ENCODE peak calls at places on chromosomes 3 and 15, in six cellular contexts. H is neuronal stem cell, V is IMR-90, N is H1, T is trophoblast cell, Y is mesenchymal stem cell. Q is an unnamed sample.

GRCh38 chr3:4067893-4068292 is 235.3 kb upstream of the SETMAR start:
- DNase-seq in H (no peak), V (no peak), N (no peak), T (no peak), Y (no peak), Q (no peak)

GRCh38 chr3:61961882-61962281 is 400.5 kb downstream of the PTPRG start:
- DNase-seq in H (no peak), V (no peak), N (no peak), T (no peak), Y (no peak), Q (no peak)

GRCh38 chr3:24088782-24089181 is 143.7 kb downstream of the NR1D2 start:
- DNase-seq in H (no peak), V (peak), N (no peak), T (no peak), Y (peak), Q (no peak)

GRCh38 chr3:154548341-154548740 is 118.4 kb upstream of the GPR149 start:
- DNase-seq in H (no peak), V (no peak), N (no peak), T (no peak), Y (no peak), Q (no peak)

GRCh38 chr3:102235679-102236078 is 199.1 kb upstream of the ZPLD1 start:
- DNase-seq in H (no peak), V (peak), N (no peak), T (no peak), Y (no peak), Q (peak)

GRCh38 chr15:81407151-81407550 is 33.1 kb upstream of the TMC3 start:
- DNase-seq in H (no peak), V (no peak), N (no peak), T (no peak), Y (no peak), Q (no peak)

GRCh38 chr3:167396075-167396474 is 16.0 kb upstream of the ZBBX start:
- DNase-seq in H (no peak), V (no peak), N (no peak), T (no peak), Y (no peak), Q (no peak)

GRCh38 chr15:76951161-76951714 is 19.7 kb downstream of the RCN2 start:
- DNase-seq in H (no peak), V (no peak), N (no peak), T (no peak), Y (no peak), Q (no peak)

GRCh38 chr15:59997070-59997701 is 6.9 kb upstream of the FOXB1 start:
- DNase-seq in H (peak), V (no peak), N (peak), T (peak), Y (no peak), Q (peak)

GRCh38 chr3:17204049-17204650 is 319.4 kb downstream of the PLCL2 start:
- DNase-seq in H (no peak), V (no peak), N (no peak), T (no peak), Y (no peak), Q (no peak)

GRCh38 chr3:136733317-136733833 is 18.8 kb downstream of the STAG1 start:
- DNase-seq in H (no peak), V (peak), N (no peak), T (no peak), Y (no peak), Q (no peak)

GRCh38 chr15:70788114-70789049 is 25.0 kb upstream of the UACA start:
- DNase-seq in H (no peak), V (peak), N (no peak), T (peak), Y (peak), Q (no peak)

GRCh38 chr15:67024322-67024997 is 40.9 kb upstream of the SMAD3 start:
- DNase-seq in H (no peak), V (peak), N (no peak), T (peak), Y (peak), Q (no peak)

GRCh38 chr3:157130138-157130880 is 29.6 kb downstream of the CCNL1 start:
- DNase-seq in H (peak), V (peak), N (peak), T (peak), Y (peak), Q (peak)
- H2BK120ac ChIP-seq in H (peak), V (peak), N (no peak), T (peak), Y (no peak), Q (no peak)

GRCh38 chr3:188489639-188490405 is 335.9 kb downstream of the LPP start:
- DNase-seq in H (no peak), V (peak), N (no peak), T (no peak), Y (peak), Q (no peak)
- H3K14ac ChIP-seq in H (no peak), V (peak), N (no peak), T (no peak), Y (no peak), Q (no peak)

DNA sequence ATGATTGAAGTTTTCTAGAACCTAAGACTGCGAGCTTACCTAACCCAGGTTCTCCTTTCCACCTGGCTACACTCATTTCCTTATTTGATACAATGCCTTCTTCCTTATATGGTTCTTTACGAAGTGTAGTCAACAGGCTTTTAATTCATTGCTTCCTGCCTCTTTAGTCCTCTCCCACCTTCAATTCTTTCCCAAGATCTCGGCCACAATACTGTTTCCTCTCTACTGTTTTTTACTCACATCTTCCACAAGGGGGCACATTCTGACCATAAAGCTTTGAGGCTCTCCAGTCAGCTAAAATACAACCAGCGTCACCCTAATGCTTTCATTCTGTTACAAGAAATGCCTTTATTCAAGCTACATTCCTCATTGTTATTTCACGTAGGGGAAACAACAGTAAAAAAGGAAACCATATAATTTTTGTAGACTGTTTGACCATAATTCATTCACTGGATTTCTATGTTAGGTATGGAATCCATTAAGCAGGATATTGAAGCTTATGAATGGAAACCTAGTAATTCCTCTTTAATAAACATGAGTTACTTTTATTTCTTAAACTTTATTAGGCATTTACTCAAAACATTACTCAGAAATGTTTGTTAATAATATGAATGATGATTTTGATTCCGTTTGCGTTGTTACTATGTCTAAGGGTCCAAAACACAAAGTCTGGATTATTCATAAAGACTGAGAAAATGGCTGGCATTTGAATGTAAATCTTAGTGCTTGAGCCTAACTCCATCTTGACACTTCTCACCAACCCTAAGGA is 29.5 kb upstream of the VEPH1 start:
- DNase-seq in H (peak), V (peak), N (peak), T (peak), Y (peak), Q (peak)
- H2BK120ac ChIP-seq in H (no peak), V (peak), N (no peak), T (no peak), Y (no peak), Q (no peak)

GRCh38 chr3:171932153-171932567 is 89.0 kb downstream of the TMEM212 start:
- DNase-seq in H (no peak), V (no peak), N (no peak), T (no peak), Y (no peak), Q (no peak)
- H3K14ac ChIP-seq in H (no peak), V (no peak), N (no peak), T (no peak), Y (no peak), Q (no peak)

GRCh38 chr3:194485876-194486539 is 794 bp downstream of the ATP13A3 start:
- DNase-seq in H (no peak), V (peak), N (no peak), T (peak), Y (peak), Q (no peak)

GRCh38 chr3:194487289-194488006 is 646 bp upstream of the ATP13A3 start:
- DNase-seq in H (no peak), V (no peak), N (no peak), T (peak), Y (no peak), Q (peak)

GRCh38 chr3:194485471-194485875 is 1.3 kb downstream of the ATP13A3 start:
- DNase-seq in H (no peak), V (peak), N (no peak), T (no peak), Y (peak), Q (no peak)

GRCh38 chr3:194488007-194488742 is 1.4 kb upstream of the ATP13A3 start:
- DNase-seq in H (no peak), V (no peak), N (no peak), T (peak), Y (no peak), Q (no peak)

DNA sequence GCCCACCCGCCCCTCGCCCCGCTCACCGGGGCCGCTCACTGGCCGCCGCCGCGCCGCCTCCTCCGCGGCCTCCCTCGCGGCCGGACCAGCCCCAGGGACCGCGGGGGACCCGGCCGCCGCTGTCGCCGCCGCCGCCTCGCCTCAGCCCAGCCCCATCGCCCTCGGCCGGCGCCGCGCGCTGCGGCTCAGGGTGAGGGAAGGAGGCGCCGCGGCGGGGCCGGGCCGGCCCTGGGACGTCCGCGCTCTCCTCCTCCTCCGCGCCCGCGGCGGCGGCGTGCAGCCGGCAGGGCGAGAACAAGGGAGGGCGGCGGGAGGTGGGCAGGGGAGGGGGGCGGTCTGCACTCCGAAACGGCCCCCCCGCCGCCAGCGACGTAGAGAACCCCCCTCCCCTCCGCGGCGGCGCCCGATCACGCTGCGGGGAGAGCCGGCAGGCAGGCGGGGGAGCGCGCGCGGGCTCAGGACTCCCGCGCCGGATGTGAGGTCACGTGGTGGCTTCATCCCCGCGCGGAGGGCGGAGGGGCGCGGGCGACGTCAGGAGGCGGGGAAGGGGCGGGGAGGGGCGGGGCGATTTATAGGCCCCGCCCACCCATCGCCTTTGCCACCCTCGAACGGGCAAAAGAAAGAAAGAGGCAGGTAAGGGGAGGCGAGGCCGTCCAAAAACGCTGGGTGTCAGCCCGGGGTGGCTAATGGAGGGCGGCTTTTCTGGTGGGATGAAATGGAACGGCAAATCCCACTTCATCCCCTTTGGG is at the start of gene ATP13A3:
- DNase-seq in H (peak), V (peak), N (peak), T (peak), Y (peak), Q (peak)
- H2BK120ac ChIP-seq in H (no peak), V (peak), N (no peak), T (peak), Y (peak), Q (no peak)

DNA sequence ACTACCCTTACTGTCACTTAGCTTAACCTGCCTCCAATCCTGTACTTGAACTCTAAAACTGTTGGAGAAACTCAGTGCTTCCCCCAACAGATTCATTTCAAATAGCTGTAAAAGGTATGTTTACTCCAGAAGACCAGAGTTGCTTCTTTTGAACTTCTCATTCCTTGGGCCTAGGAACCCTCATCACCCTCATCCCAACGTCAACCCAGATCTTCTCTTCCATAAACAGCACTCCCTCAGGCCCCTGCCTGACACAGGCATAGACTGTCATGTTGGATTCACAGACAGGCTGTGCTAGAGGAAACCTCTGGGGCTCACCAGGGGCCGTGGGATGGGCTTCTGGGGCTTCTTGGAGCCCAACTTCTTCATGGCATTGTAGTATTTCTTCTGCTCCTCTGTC is 57.5 kb upstream of the SCN5A start:
- DNase-seq in H (no peak), V (no peak), N (no peak), T (peak), Y (no peak), Q (no peak)
- H3K14ac ChIP-seq in H (no peak), V (no peak), N (no peak), T (no peak), Y (no peak), Q (no peak)

GRCh38 chr3:193851941-193852674 is 259.1 kb downstream of the OPA1 start:
- DNase-seq in H (peak), V (no peak), N (no peak), T (no peak), Y (no peak), Q (peak)
- H2BK120ac ChIP-seq in H (no peak), V (no peak), N (no peak), T (peak), Y (no peak), Q (no peak)

DNA sequence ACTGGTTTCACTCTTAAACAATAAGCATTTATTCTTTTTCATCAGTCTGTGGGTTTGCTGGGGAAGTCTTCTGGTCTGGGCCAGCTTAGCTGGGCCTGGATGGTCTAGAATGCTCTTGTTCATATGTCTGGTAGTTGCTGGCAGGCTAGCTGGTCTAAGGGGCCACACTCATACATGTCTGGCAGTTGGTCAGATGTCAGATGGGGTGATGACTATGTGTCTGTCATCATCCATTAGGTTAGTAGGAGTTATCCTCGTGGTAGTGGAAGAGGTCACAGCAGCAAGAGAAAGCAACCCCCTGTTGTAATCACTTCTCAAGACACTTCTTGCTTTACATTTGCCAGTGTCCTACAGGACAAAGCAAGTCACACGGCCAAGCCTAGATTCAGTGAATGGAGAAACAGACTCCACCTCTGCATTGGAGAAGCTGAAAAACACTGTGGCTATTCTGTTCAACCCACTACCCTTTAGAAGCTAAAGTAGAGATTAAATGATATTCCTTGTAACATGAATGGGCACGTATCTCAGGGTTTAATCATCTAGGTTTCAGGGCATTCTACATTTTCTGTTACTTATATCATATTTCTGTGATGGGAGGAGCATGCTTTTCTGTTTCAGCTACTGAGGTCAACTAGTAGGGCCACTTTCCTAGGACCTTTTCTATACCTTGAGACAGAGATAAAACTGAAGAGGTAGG is 5.5 kb upstream of the ARID3B start:
- DNase-seq in H (no peak), V (peak), N (no peak), T (no peak), Y (peak), Q (no peak)
- H3K14ac ChIP-seq in H (no peak), V (no peak), N (no peak), T (no peak), Y (no peak), Q (no peak)

GRCh38 chr3:59809016-59809415 is 759.2 kb upstream of the CFAP20DC start:
- DNase-seq in H (no peak), V (peak), N (no peak), T (no peak), Y (peak), Q (no peak)
- H2BK120ac ChIP-seq in H (no peak), V (peak), N (no peak), T (no peak), Y (no peak), Q (no peak)

Q was measured in H9.